ENCODE peak calls at places on chromosomes 5 and 9, in nine cellular contexts. Y, T, J, A, W, K, S, R and L are unnamed samples.

GRCh38 chr9:88824711-88825110 is 166.6 kb upstream of the S1PR3 start:
- DNase-seq in Y (no peak), T (no peak), J (no peak), A (no peak), W (peak), K (no peak), S (no peak), R (no peak), L (no peak)

GRCh38 chr5:74465724-74466123 is 174.8 kb downstream of the ENC1 start:
- DNase-seq in Y (no peak), T (no peak), J (no peak), A (no peak), W (no peak), K (no peak), S (no peak), R (no peak), L (no peak)

GRCh38 chr5:66440202-66440680 is 156.0 kb upstream of the MAST4 start:
- DNase-seq in Y (no peak), T (no peak), J (no peak), A (no peak), W (peak), K (no peak), S (peak), R (peak), L (peak)

GRCh38 chr5:41413067-41413466 is 97.3 kb downstream of the PLCXD3 start:
- DNase-seq in Y (no peak), T (no peak), J (no peak), A (no peak), W (no peak), K (no peak), S (no peak), R (no peak), L (no peak)

GRCh38 chr9:35736201-35736633 is 3.8 kb downstream of the CREB3 start:
- DNase-seq in Y (no peak), T (no peak), J (peak), A (peak), W (peak), K (peak), S (no peak), R (peak), L (peak)

GRCh38 chr9:113131689-113132151 is 19.1 kb upstream of the SLC31A2 start:
- DNase-seq in Y (no peak), T (no peak), J (peak), A (no peak), W (peak), K (no peak), S (no peak), R (no peak), L (no peak)

GRCh38 chr5:1793966-1794895 is 5.4 kb downstream of the MRPL36 start:
- DNase-seq in Y (no peak), T (no peak), J (no peak), A (no peak), W (peak), K (no peak), S (no peak), R (no peak), L (no peak)

GRCh38 chr5:73485715-73486114 is 12.5 kb upstream of the BTF3 start:
- DNase-seq in Y (no peak), T (no peak), J (no peak), A (no peak), W (peak), K (no peak), S (no peak), R (no peak), L (no peak)

GRCh38 chr5:160937570-160937969 is 85.6 kb upstream of the ATP10B start:
- DNase-seq in Y (no peak), T (no peak), J (no peak), A (no peak), W (no peak), K (no peak), S (no peak), R (no peak), L (no peak)

GRCh38 chr5:55959208-55959607 is 35.6 kb downstream of the IL6ST start:
- DNase-seq in Y (no peak), T (no peak), J (no peak), A (no peak), W (no peak), K (no peak), S (no peak), R (no peak), L (no peak)

GRCh38 chr5:131810510-131811249 is 13.9 kb upstream of the FNIP1 start:
- DNase-seq in Y (no peak), T (no peak), J (no peak), A (no peak), W (peak), K (peak), S (no peak), R (no peak), L (peak)
- TF ChIP-seq CTCF in Y (peak), T (no peak), J (peak), A (no peak), W (peak), K (peak), S (no peak), R (peak), L (peak)

GRCh38 chr5:54638090-54638489 is 120.5 kb downstream of the SNX18 start:
- DNase-seq in Y (no peak), T (no peak), J (no peak), A (no peak), W (no peak), K (no peak), S (no peak), R (no peak), L (no peak)
- TF ChIP-seq CTCF in Y (no peak), T (no peak), J (no peak), A (no peak), W (no peak), K (no peak), S (no peak), R (no peak), L (no peak)

DNA sequence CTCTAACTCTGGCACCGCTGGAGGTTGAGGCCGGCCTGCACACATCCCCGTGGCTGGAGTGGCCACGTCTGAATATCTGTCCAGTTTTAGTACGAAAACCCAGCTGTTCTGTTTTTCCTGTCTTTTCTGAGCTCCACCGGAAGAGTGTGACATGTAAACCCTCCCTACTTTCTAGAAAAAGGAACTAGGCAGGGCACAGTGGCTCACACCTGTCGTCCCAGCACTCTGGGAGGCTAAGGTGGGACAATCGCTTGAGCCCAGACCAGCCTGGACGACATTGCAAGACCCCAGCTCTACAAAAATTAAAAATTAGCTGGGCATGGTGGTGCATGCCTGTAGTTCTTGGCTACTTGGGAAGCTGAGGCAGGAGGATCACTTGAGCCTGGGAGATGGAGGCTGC is 8.2 kb upstream of the PHYKPL start:
- DNase-seq in Y (no peak), T (no peak), J (no peak), A (no peak), W (no peak), K (no peak), S (no peak), R (no peak), L (no peak)
- TF ChIP-seq CTCF in Y (no peak), T (no peak), J (no peak), A (no peak), W (no peak), K (no peak), S (no peak), R (no peak), L (no peak)

GRCh38 chr5:51383494-51384081 is 340 bp downstream of the ISL1 start:
- DNase-seq in Y (no peak), T (no peak), J (no peak), A (no peak), W (no peak), K (no peak), S (no peak), R (no peak), L (no peak)

GRCh38 chr5:51381801-51382507 is 1.3 kb upstream of the ISL1 start:
- DNase-seq in Y (no peak), T (no peak), J (no peak), A (no peak), W (no peak), K (no peak), S (no peak), R (no peak), L (no peak)

GRCh38 chr5:51384281-51384840 is 1.1 kb downstream of the ISL1 start:
- DNase-seq in Y (no peak), T (no peak), J (no peak), A (no peak), W (no peak), K (no peak), S (no peak), R (no peak), L (no peak)

GRCh38 chr5:51382508-51382758 is 815 bp upstream of the ISL1 start:
- DNase-seq in Y (no peak), T (no peak), J (no peak), A (no peak), W (no peak), K (no peak), S (no peak), R (no peak), L (no peak)

DNA sequence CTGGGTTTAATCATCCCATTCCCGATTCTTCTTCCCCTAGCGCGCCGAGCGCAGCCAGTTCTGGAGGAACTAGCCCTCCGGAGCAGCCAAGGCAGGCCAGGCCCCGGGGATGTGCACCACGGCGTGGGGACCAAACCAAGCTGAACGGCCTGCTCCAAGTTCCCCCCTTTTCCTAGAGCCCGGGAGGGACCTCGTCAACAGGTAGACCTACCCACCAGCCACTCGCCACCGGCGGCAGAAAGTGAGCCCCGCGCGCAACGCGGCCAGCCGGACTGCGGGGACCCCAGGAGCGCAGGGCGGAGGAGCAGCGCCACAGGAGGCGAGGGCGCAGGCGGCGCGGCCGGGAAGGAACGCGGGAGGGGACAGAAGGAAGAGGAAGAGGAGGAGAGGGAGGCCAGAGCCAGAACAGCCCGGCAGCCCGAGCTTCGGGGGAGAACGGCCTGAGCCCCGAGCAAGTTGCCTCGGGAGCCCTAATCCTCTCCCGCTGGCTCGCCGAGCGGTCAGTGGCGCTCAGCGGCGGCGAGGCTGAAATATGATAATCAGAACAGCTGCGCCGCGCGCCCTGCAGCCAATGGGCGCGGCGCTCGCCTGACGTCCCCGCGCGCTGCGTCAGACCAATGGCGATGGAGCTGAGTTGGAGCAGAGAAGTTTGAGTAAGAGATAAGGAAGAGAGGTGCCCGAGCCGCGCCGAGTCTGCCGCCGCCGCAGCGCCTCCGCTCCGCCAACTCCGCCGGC is at the start of gene ISL1:
- DNase-seq in Y (no peak), T (peak), J (peak), A (peak), W (peak), K (peak), S (no peak), R (peak), L (no peak)
- TF ChIP-seq CTCF in Y (no peak), T (no peak), J (no peak), A (no peak), W (no peak), K (no peak), S (no peak), R (no peak), L (no peak)

GRCh38 chr5:100900142-100900795 is 2.8 kb downstream of the ST8SIA4 start:
- DNase-seq in Y (peak), T (no peak), J (no peak), A (peak), W (peak), K (peak), S (no peak), R (no peak), L (no peak)
- TF ChIP-seq CTCF in Y (no peak), T (no peak), J (peak), A (no peak), W (peak), K (peak), S (no peak), R (peak), L (peak)

DNA sequence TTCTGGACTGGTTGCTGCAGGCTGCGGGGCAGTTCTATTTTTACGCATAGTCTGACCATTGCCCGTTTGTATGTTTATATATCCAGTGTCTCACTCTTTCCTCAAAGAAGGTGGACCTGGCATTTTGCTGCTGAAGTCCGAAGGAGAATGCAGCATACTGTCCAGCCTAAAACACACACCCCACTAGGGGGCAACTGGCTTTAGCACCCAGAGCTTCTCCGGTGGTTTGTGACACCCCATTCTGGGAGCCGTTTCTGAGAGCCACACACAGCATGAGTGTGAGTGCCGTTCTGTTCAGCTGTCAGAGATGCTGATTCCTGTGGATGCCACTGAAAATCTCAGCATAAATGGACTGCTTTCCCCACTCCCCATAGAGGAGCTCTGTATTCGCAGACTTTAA is 290.5 kb upstream of the TAS2R1 start:
- DNase-seq in Y (no peak), T (no peak), J (no peak), A (no peak), W (no peak), K (no peak), S (no peak), R (no peak), L (no peak)
- TF ChIP-seq CTCF in Y (no peak), T (no peak), J (no peak), A (no peak), W (peak), K (no peak), S (no peak), R (peak), L (no peak)

DNA sequence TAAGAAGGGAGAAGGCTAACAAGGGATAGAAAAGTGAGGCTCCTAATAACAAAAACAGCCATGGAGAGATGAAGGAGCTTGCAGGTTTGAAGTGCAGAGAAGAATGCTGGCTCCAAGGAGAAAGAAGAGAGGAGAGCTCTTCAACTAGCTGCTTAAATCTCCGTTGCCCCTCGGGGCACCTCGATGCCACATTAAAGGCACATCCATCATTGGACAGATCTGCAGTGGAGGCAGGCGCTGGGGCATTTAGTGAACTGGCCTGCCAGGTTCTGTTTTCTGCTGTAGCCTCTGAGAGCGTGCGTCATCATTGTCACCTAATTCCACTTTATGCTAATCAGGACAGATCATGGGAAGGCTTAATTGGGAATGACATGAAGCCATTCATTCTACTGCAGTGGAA is 1426.2 kb upstream of the WWC1 start:
- DNase-seq in Y (no peak), T (no peak), J (no peak), A (no peak), W (no peak), K (no peak), S (no peak), R (no peak), L (no peak)
- TF ChIP-seq CTCF in Y (no peak), T (no peak), J (no peak), A (no peak), W (no peak), K (no peak), S (no peak), R (no peak), L (no peak)

GRCh38 chr5:6833406-6833805 is 120.2 kb downstream of the TENT4A start:
- DNase-seq in Y (no peak), T (no peak), J (no peak), A (no peak), W (no peak), K (no peak), S (no peak), R (no peak), L (no peak)

GRCh38 chr5:6830643-6831239 is 117.5 kb downstream of the TENT4A start:
- DNase-seq in Y (no peak), T (no peak), J (no peak), A (no peak), W (no peak), K (no peak), S (no peak), R (no peak), L (no peak)

GRCh38 chr5:6832994-6833393 is 119.8 kb downstream of the TENT4A start:
- DNase-seq in Y (no peak), T (no peak), J (no peak), A (peak), W (no peak), K (no peak), S (no peak), R (no peak), L (no peak)

GRCh38 chr5:6831678-6832077 is 118.4 kb downstream of the TENT4A start:
- DNase-seq in Y (no peak), T (no peak), J (no peak), A (no peak), W (no peak), K (no peak), S (no peak), R (no peak), L (no peak)

GRCh38 chr5:6832272-6832671 is 119.0 kb downstream of the TENT4A start:
- DNase-seq in Y (no peak), T (no peak), J (no peak), A (no peak), W (no peak), K (no peak), S (no peak), R (no peak), L (no peak)
- TF ChIP-seq CTCF in Y (no peak), T (no peak), J (no peak), A (no peak), W (no peak), K (no peak), S (no peak), R (no peak), L (no peak)